ENCODE peak calls at places on chromosomes 6 and 20, in nine cellular contexts. R, E, X, I, W, J, H, U and T are unnamed samples.
A peak's percentile ranks its signal among the peaks of the same experiment; 100 is the strongest.

GRCh38 chr6:30612687-30613248 is 4.3 kb downstream of the PPP1R10 start:
- DNase-seq in R (peak; percentile 56), E (no peak), X (no peak), I (no peak), W (no peak), J (peak; percentile 58), H (no peak), U (peak; percentile 54), T (no peak)

GRCh38 chr20:16283978-16284377 is 289.3 kb downstream of the KIF16B start:
- DNase-seq in R (no peak), E (no peak), X (peak; percentile 19), I (no peak), W (no peak), J (no peak), H (peak; percentile 57), U (no peak), T (no peak)

GRCh38 chr6:158667360-158667981 is 17.6 kb downstream of the SYTL3 start:
- DNase-seq in R (no peak), E (no peak), X (no peak), I (no peak), W (no peak), J (no peak), H (no peak), U (no peak), T (no peak)

GRCh38 chr6:26240157-26240980 is 124.6 kb upstream of the BTN3A2 start:
- DNase-seq in R (peak; percentile 98), E (peak; percentile 59), X (peak; percentile 34), I (no peak), W (peak; percentile 77), J (peak; percentile 93), H (peak; percentile 64), U (peak; percentile 73), T (peak; percentile 33)

GRCh38 chr6:158172001-158172400 is 3.9 kb downstream of the GTF2H5 start:
- DNase-seq in R (no peak), E (no peak), X (no peak), I (no peak), W (no peak), J (no peak), H (no peak), U (no peak), T (no peak)

GRCh38 chr6:48834706-48835105 is 628.3 kb downstream of the MMUT start:
- DNase-seq in R (peak; percentile 53), E (no peak), X (no peak), I (no peak), W (no peak), J (peak; percentile 31), H (no peak), U (peak; percentile 24), T (no peak)

GRCh38 chr6:25706314-25707014 is 48.1 kb upstream of the SLC17A4 start:
- DNase-seq in R (peak; percentile 3), E (no peak), X (peak; percentile 8), I (no peak), W (no peak), J (no peak), H (no peak), U (peak; percentile 35), T (no peak)

GRCh38 chr6:132218063-132218696 is 183.1 kb downstream of the MOXD1 start:
- DNase-seq in R (peak; percentile 74), E (no peak), X (no peak), I (no peak), W (no peak), J (peak; percentile 68), H (no peak), U (peak; percentile 69), T (no peak)

GRCh38 chr6:119626884-119627619 is 277.5 kb upstream of the MAN1A1 start:
- DNase-seq in R (no peak), E (no peak), X (peak; percentile 31), I (no peak), W (no peak), J (no peak), H (no peak), U (peak; percentile 18), T (no peak)

GRCh38 chr6:88586371-88587157 is 376.9 kb downstream of the RNGTT start:
- DNase-seq in R (no peak), E (no peak), X (no peak), I (no peak), W (no peak), J (no peak), H (no peak), U (peak; percentile 50), T (no peak)

GRCh38 chr20:396252-396618 is 11.9 kb upstream of the RBCK1 start:
- DNase-seq in R (no peak), E (no peak), X (no peak), I (no peak), W (no peak), J (no peak), H (no peak), U (no peak), T (no peak)

GRCh38 chr6:26065952-26066380 is 21.3 kb upstream of the HFE start:
- DNase-seq in R (peak; percentile 87), E (peak; percentile 72), X (peak; percentile 72), I (no peak), W (peak; percentile 51), J (peak; percentile 82), H (peak; percentile 88), U (peak; percentile 91), T (no peak)

DNA sequence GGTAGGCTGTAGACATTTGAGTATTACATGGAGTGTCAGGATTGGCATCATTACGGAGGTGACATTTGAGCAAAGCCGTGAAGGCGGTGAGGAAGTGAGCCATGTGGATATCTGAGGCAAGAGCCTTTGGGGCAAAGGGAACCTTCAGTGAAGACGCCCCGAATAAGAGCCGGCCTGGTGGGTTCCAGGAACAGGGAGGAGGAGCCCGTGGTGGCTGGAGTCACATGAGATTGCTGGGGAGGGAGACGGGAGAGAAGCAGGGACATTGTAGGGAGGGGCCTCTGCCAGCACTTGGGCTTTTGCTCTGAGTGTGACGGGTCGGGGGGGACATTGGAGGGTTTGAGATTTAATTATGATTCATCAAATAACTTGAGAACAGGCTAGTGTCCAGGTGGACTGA is 78.3 kb downstream of the PHACTR3 start:
- DNase-seq in R (no peak), E (no peak), X (no peak), I (no peak), W (no peak), J (no peak), H (no peak), U (no peak), T (no peak)
- H3K9me3 ChIP-seq in R (no peaks in the 10 kb centered on the region), E (no peaks in the 10 kb centered on the region), X (no peaks in the 10 kb centered on the region), I (no peaks in the 10 kb centered on the region), W (no peaks in the 10 kb centered on the region), J (peaks cover 24% of the 10 kb centered on the region), H (no peaks in the 10 kb centered on the region), U (no peaks in the 10 kb centered on the region), T (no peaks in the 10 kb centered on the region)

GRCh38 chr6:137653698-137654059 is 159.5 kb upstream of the OLIG3 start:
- DNase-seq in R (no peak), E (no peak), X (no peak), I (no peak), W (no peak), J (no peak), H (no peak), U (no peak), T (no peak)

GRCh38 chr6:137654365-137654981 is 160.3 kb upstream of the OLIG3 start:
- DNase-seq in R (no peak), E (no peak), X (no peak), I (no peak), W (no peak), J (no peak), H (no peak), U (no peak), T (no peak)

GRCh38 chr6:137655291-137655690 is 161.1 kb upstream of the OLIG3 start:
- DNase-seq in R (no peak), E (no peak), X (no peak), I (no peak), W (no peak), J (no peak), H (no peak), U (no peak), T (no peak)

GRCh38 chr6:137651591-137652335 is 157.6 kb upstream of the OLIG3 start:
- DNase-seq in R (no peak), E (no peak), X (no peak), I (no peak), W (no peak), J (no peak), H (peak; percentile 83), U (no peak), T (no peak)

GRCh38 chr6:137652961-137653697 is 158.9 kb upstream of the OLIG3 start:
- DNase-seq in R (no peak), E (no peak), X (peak; percentile 17), I (no peak), W (no peak), J (no peak), H (no peak), U (no peak), T (no peak)
- H3K9me3 ChIP-seq in R (no peaks in the 10 kb centered on the region), E (no peaks in the 10 kb centered on the region), X (peaks cover 17% of the 10 kb centered on the region), I (no peaks in the 10 kb centered on the region), W (peaks cover 10% of the 10 kb centered on the region), J (peaks cover 5% of the 10 kb centered on the region), H (peaks cover 30% of the 10 kb centered on the region), U (no peaks in the 10 kb centered on the region), T (no peaks in the 10 kb centered on the region)

GRCh38 chr6:168607272-168608112 is 166.5 kb downstream of the SMOC2 start:
- DNase-seq in R (no peak), E (no peak), X (no peak), I (no peak), W (no peak), J (no peak), H (no peak), U (no peak), T (no peak)

GRCh38 chr6:168608113-168608400 is 167.1 kb downstream of the SMOC2 start:
- DNase-seq in R (no peak), E (no peak), X (no peak), I (no peak), W (no peak), J (no peak), H (no peak), U (no peak), T (no peak)

GRCh38 chr6:168605964-168606363 is 165.0 kb downstream of the SMOC2 start:
- DNase-seq in R (no peak), E (no peak), X (no peak), I (no peak), W (no peak), J (no peak), H (no peak), U (no peak), T (no peak)

GRCh38 chr6:168609026-168609685 is 168.2 kb downstream of the SMOC2 start:
- DNase-seq in R (no peak), E (peak; percentile 76), X (no peak), I (no peak), W (no peak), J (no peak), H (no peak), U (no peak), T (no peak)

GRCh38 chr6:168606722-168607121 is 165.7 kb downstream of the SMOC2 start:
- DNase-seq in R (no peak), E (no peak), X (no peak), I (no peak), W (no peak), J (no peak), H (no peak), U (no peak), T (no peak)
- H3K9me3 ChIP-seq in R (no peaks in the 10 kb centered on the region), E (no peaks in the 10 kb centered on the region), X (peaks cover 21% of the 10 kb centered on the region), I (no peaks in the 10 kb centered on the region), W (no peaks in the 10 kb centered on the region), J (peaks cover 43% of the 10 kb centered on the region), H (no peaks in the 10 kb centered on the region), U (no peaks in the 10 kb centered on the region), T (no peaks in the 10 kb centered on the region)

DNA sequence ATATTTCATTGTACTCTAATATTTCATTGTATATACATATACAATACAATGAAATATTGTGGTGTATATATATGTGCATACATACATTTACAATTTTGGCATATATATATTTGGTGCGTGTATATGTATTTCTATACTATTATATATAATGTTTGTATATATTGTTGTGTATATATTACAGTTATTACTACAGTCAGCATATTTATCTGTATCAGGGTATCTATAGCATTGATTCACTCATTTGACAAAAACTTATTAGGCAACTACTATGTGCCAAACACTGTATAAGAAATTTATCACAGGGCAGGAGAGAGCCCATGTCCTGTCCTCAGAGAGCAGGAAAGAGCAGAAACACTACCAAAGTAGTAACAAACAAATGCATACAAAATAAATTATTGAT is 910.6 kb downstream of the QKI start:
- DNase-seq in R (no peak), E (no peak), X (no peak), I (no peak), W (no peak), J (no peak), H (no peak), U (no peak), T (no peak)
- H3K9me3 ChIP-seq in R (no peaks in the 10 kb centered on the region), E (no peaks in the 10 kb centered on the region), X (no peaks in the 10 kb centered on the region), I (no peaks in the 10 kb centered on the region), W (no peaks in the 10 kb centered on the region), J (peaks cover 6% of the 10 kb centered on the region), H (peaks cover 26% of the 10 kb centered on the region), U (no peaks in the 10 kb centered on the region), T (no peaks in the 10 kb centered on the region)